ENCODE peak calls at places on chromosomes 1 and 21, in four cellular contexts. T is GM12891, K is A549, P is body of pancreas. U is an unnamed sample.

GRCh38 chr1:155219592-155220031 is 11.1 kb downstream of the MTX1 start:
- DNase-seq in K (no peak), T (no peak), P (no peak), U (no peak)

GRCh38 chr1:234617986-234618725 is 8.2 kb upstream of the IRF2BP2 start:
- DNase-seq in P (no peak), T (no peak), K (no peak), U (no peak)

GRCh38 chr21:37449302-37449937 is 82.8 kb downstream of the DYRK1A start:
- DNase-seq in K (no peak), T (no peak), P (no peak), U (no peak)

GRCh38 chr1:59985901-59986735 is 59.5 kb upstream of the CYP2J2 start:
- DNase-seq in K (no peak), P (no peak), T (no peak), U (no peak)

GRCh38 chr1:115771094-115771846 is 2.8 kb upstream of the CASQ2 start:
- DNase-seq in K (no peak), T (no peak), P (peak), U (no peak)

GRCh38 chr1:47978486-47978885 is 18.7 kb downstream of the TRABD2B start:
- DNase-seq in T (no peak), K (no peak), P (no peak), U (no peak)

GRCh38 chr1:150212070-150212469 is 23.8 kb downstream of the ANP32E start:
- DNase-seq in K (no peak), P (no peak), T (no peak), U (no peak)

GRCh38 chr1:116359060-116359830 is 13.8 kb upstream of the ATP1A1 start:
- DNase-seq in K (no peak), P (no peak), T (no peak), U (no peak)

GRCh38 chr1:84946631-84947030 is 50.3 kb downstream of the MCOLN2 start:
- DNase-seq in K (no peak), P (no peak), T (no peak), U (no peak)

GRCh38 chr1:119384591-119384990 is 16.0 kb downstream of the HAO2 start:
- DNase-seq in T (no peak), K (no peak), P (no peak), U (no peak)

GRCh38 chr1:43651188-43651587 is 1.2 kb downstream of the KDM4A start:
- DNase-seq in K (no peak), P (no peak), T (no peak), U (no peak)

GRCh38 chr1:236568285-236568894 is 35.9 kb downstream of the HEATR1 start:
- DNase-seq in T (no peak), P (no peak), K (no peak), U (no peak)

GRCh38 chr1:23101891-23102688 is 66.6 kb downstream of the LUZP1 start:
- DNase-seq in K (no peak), P (no peak), T (no peak), U (no peak)

GRCh38 chr1:206933333-206933945 is 11.7 kb upstream of the FCMR start:
- DNase-seq in T (peak), K (peak), P (peak), U (peak)

GRCh38 chr1:10252508-10252907 is 42.1 kb downstream of the KIF1B start:
- DNase-seq in K (no peak), P (no peak), T (no peak), U (no peak)

GRCh38 chr1:33433509-33434362 is 2.8 kb upstream of the PHC2 start:
- DNase-seq in T (no peak), K (peak), P (peak), U (peak)

GRCh38 chr1:93681549-93682412 is at the start of gene BCAR3:
- DNase-seq in K (no peak), T (peak), P (peak), U (no peak)
- TF ChIP-seq POLR2A in K (peak), T (no peak), P (no peak), U (peak)

GRCh38 chr1:117366982-117367768 is at the start of gene MAN1A2:
- DNase-seq in P (peak), K (peak), T (peak), U (peak)
- TF ChIP-seq POLR2A in P (peak), K (peak), T (peak), U (peak)

DNA sequence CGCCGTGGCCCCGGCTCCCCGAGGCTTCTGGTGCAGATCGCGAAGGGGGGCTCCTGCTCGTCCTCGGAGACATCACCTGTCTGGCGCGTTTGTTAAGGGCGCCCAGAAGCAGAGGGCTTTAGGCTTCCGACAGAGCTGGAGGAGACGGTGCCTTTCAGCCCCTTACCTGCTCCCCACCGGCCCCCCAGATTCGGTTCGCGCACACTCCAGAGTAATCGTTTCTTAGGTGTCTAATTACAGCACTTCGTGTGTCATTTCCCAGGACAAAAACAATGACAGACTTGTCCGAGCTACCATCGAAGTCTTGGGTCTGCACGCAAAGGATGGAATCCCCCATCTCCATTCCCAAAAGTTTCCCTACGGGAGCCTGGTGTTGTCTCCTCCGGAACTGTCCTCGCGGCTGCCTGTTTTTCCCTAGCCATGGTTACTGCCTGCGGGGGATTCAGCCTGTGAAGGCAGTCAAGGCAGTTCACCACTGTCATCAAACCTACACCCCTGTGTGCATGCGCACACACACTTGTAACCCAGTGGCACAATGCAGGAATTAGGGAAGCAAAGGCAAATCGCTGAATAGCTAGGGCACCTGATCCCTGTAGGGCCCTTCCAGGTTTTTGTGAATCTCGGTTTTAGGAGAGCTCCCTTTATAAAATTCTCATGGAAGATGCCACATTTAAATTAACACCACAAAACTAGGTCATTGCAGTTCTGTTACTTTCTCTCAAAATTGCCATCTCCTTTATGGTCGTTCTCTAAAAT is 738 bp upstream of the CDC42BPA start:
- DNase-seq in K (peak), T (no peak), P (peak), U (peak)
- TF ChIP-seq POLR2A in K (no peak), T (no peak), P (no peak), U (peak)

DNA sequence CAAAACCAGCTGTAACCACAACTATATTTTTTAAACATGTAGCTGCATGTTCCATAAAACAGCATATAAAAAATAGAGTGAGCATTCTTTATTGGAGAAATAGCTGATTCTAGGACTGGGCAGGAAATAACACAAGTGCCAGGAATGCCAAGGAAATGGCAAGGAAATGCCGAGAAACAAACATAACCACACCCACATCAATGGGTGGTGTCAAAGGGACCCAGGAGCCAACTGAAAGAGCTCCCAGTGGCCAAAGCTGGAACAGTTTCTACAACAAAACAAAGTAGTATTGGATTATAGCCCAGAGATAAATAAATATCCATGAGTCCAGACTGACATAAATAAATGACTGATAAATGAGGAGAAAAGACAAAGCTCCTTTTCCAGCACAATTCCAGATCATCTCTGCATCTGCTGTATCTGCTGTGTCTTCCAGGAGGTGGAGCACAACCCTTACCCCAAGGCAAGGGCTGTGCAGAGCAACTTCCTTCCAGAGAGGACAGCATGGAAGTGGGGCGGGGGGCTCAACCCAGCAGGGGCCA is 28.1 kb downstream of the ADARB1 start:
- DNase-seq in K (peak), T (no peak), P (no peak), U (peak)
- TF ChIP-seq POLR2A in K (no peak), T (no peak), P (no peak), U (no peak)

GRCh38 chr1:243267346-243268283 is 11.8 kb downstream of the SDCCAG8 start:
- DNase-seq in T (no peak), P (no peak), K (no peak), U (no peak)

GRCh38 chr1:243266231-243266630 is 10.4 kb downstream of the SDCCAG8 start:
- DNase-seq in P (no peak), T (no peak), K (no peak), U (no peak)

GRCh38 chr1:243263824-243264223 is 8.0 kb downstream of the SDCCAG8 start:
- DNase-seq in T (no peak), P (no peak), K (no peak), U (no peak)

GRCh38 chr1:243261389-243261788 is 5.5 kb downstream of the SDCCAG8 start:
- DNase-seq in P (no peak), T (no peak), K (no peak), U (no peak)

GRCh38 chr1:243264718-243265117 is 8.9 kb downstream of the SDCCAG8 start:
- DNase-seq in K (no peak), T (no peak), P (no peak), U (no peak)
- TF ChIP-seq POLR2A in K (no peak), T (no peak), P (no peak), U (no peak)

GRCh38 chr1:208150810-208151458 is 93.2 kb downstream of the PLXNA2 start:
- DNase-seq in T (no peak), K (no peak), P (no peak), U (no peak)

GRCh38 chr1:208148380-208148779 is 95.8 kb downstream of the PLXNA2 start:
- DNase-seq in P (no peak), K (no peak), T (no peak), U (no peak)

GRCh38 chr1:208149776-208150514 is 94.2 kb downstream of the PLXNA2 start:
- DNase-seq in T (no peak), K (no peak), P (peak), U (no peak)

GRCh38 chr1:208146650-208147049 is 97.5 kb downstream of the PLXNA2 start:
- DNase-seq in P (no peak), K (no peak), T (no peak), U (no peak)

GRCh38 chr1:208149213-208149612 is 95.0 kb downstream of the PLXNA2 start:
- DNase-seq in K (no peak), P (no peak), T (no peak), U (no peak)
- TF ChIP-seq POLR2A in K (no peak), P (no peak), T (no peak), U (no peak)

DNA sequence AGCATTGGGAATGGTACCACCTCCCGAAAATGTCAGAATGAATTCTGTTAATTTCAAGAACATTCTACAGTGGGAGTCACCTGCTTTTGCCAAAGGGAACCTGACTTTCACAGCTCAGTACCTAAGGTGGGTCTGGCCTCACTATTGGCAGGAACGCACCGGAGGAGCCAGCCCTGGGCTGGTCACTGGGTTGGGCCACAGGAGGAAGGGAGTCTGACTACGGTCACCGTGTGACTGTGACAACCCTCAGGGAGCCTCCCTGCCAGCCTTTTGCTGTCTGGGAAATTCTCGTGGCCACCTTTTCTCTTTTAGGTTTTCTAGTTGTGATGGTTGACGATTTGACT is 2.2 kb downstream of the IL10RB start:
- DNase-seq in T (no peak), P (no peak), K (no peak), U (no peak)
- TF ChIP-seq POLR2A in T (no peak), P (no peak), K (no peak), U (no peak)

DNA sequence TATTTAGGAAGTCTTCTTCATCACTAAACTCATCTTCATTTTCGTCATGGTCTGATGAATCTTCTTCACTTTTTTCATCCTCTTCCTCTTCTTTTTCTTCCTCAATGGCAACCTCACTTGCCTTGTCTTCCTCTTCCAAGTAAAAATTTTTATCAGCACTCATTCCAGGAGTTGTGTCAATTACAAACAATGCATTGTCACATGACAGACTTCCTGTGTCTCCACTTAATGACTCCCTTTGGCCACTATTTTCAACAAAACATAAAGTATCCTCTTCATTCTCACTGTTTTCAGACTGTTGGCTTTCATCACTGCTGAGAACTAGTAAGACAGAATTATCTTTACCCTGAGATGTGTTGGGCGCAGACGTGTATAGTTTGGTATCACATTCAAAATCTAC is 2.7 kb downstream of the DNTTIP2 start:
- DNase-seq in K (no peak), T (no peak), P (no peak), U (no peak)
- TF ChIP-seq POLR2A in K (no peak), T (no peak), P (no peak), U (no peak)